ENCODE peak calls at places on chromosomes 13 and 19, in six cellular contexts. One of them, this sample, is unnamed.

GRCh38 chr19:3671680-3672574 is 28.3 kb downstream of the PIP5K1C start:
- DNase-seq in HepG2: no peak
- DNase-seq in OCI-LY7: no peak
- DNase-seq in hepatocyte: no peak
- DNase-seq in PC-3: no peak
- DNase-seq in GM12878: no peak
- DNase-seq in this sample: no peak

GRCh38 chr19:44723952-44724319 is 24.6 kb upstream of the BCL3 start:
- DNase-seq in OCI-LY7: peak
- DNase-seq in GM12878: peak
- DNase-seq in hepatocyte: peak
- DNase-seq in HepG2: peak
- DNase-seq in PC-3: peak
- DNase-seq in this sample: peak

GRCh38 chr19:33871605-33872004 is 74.9 kb downstream of the KCTD15 start:
- DNase-seq in hepatocyte: no peak
- DNase-seq in GM12878: no peak
- DNase-seq in HepG2: no peak
- DNase-seq in PC-3: no peak
- DNase-seq in OCI-LY7: no peak
- DNase-seq in this sample: no peak

GRCh38 chr19:3528539-3529211 is 10.3 kb upstream of the TEKTIP1 start:
- DNase-seq in HepG2: no peak
- DNase-seq in OCI-LY7: no peak
- DNase-seq in PC-3: no peak
- DNase-seq in hepatocyte: no peak
- DNase-seq in GM12878: no peak
- DNase-seq in this sample: no peak

GRCh38 chr19:45097776-45098520 is 5.0 kb downstream of the PPP1R37 start:
- DNase-seq in OCI-LY7: no peak
- DNase-seq in HepG2: peak
- DNase-seq in PC-3: peak
- DNase-seq in hepatocyte: peak
- DNase-seq in GM12878: no peak
- DNase-seq in this sample: peak

GRCh38 chr13:97223711-97224461 is 1.8 kb downstream of the MBNL2 start:
- DNase-seq in HepG2: peak
- DNase-seq in PC-3: peak
- DNase-seq in hepatocyte: peak
- DNase-seq in OCI-LY7: peak
- DNase-seq in GM12878: no peak
- DNase-seq in this sample: peak

GRCh38 chr19:47725759-47726401 is 12.7 kb downstream of the EHD2 start:
- DNase-seq in PC-3: no peak
- DNase-seq in GM12878: no peak
- DNase-seq in OCI-LY7: no peak
- DNase-seq in hepatocyte: no peak
- DNase-seq in HepG2: no peak
- DNase-seq in this sample: peak

GRCh38 chr19:56348289-56348877 is 33.7 kb upstream of the ZSCAN5A start:
- DNase-seq in OCI-LY7: peak
- DNase-seq in hepatocyte: no peak
- DNase-seq in PC-3: peak
- DNase-seq in HepG2: no peak
- DNase-seq in GM12878: no peak
- DNase-seq in this sample: peak

GRCh38 chr13:109779074-109779473 is 7.3 kb downstream of the IRS2 start:
- DNase-seq in HepG2: no peak
- DNase-seq in GM12878: no peak
- DNase-seq in OCI-LY7: peak
- DNase-seq in hepatocyte: no peak
- DNase-seq in PC-3: no peak
- DNase-seq in this sample: no peak

GRCh38 chr13:98977568-98978270 is at the start of gene DOCK9:
- DNase-seq in GM12878: no peak
- DNase-seq in PC-3: peak
- DNase-seq in hepatocyte: peak
- DNase-seq in OCI-LY7: no peak
- DNase-seq in HepG2: no peak
- DNase-seq in this sample: peak

GRCh38 chr13:84902243-84902642 is 897.0 kb downstream of the SLITRK6 start:
- DNase-seq in HepG2: no peak
- DNase-seq in OCI-LY7: peak
- DNase-seq in hepatocyte: no peak
- DNase-seq in GM12878: no peak
- DNase-seq in PC-3: no peak
- DNase-seq in this sample: no peak

GRCh38 chr13:113991191-113991669 is 17.4 kb upstream of the C13orf46 start:
- DNase-seq in GM12878: no peak
- DNase-seq in PC-3: no peak
- DNase-seq in hepatocyte: no peak
- DNase-seq in OCI-LY7: no peak
- DNase-seq in HepG2: no peak
- DNase-seq in this sample: no peak

GRCh38 chr19:45280471-45280961 is 29.4 kb downstream of the MARK4 start:
- DNase-seq in PC-3: no peak
- DNase-seq in GM12878: no peak
- DNase-seq in hepatocyte: peak
- DNase-seq in HepG2: no peak
- DNase-seq in OCI-LY7: no peak
- DNase-seq in this sample: no peak

GRCh38 chr13:77112961-77113360 is 86.0 kb upstream of the FBXL3 start:
- DNase-seq in OCI-LY7: no peak
- DNase-seq in GM12878: no peak
- DNase-seq in hepatocyte: no peak
- DNase-seq in HepG2: no peak
- DNase-seq in PC-3: no peak
- DNase-seq in this sample: no peak

GRCh38 chr19:4347521-4347920 is 4.2 kb downstream of the MPND start:
- DNase-seq in PC-3: no peak
- DNase-seq in OCI-LY7: no peak
- DNase-seq in GM12878: no peak
- DNase-seq in HepG2: no peak
- DNase-seq in hepatocyte: no peak
- DNase-seq in this sample: no peak

GRCh38 chr19:10226376-10227214 is 4.5 kb downstream of the S1PR2 start:
- DNase-seq in PC-3: no peak
- DNase-seq in hepatocyte: peak
- DNase-seq in OCI-LY7: no peak
- DNase-seq in HepG2: no peak
- DNase-seq in GM12878: no peak
- DNase-seq in this sample: no peak

GRCh38 chr19:42282036-42282762 is 13.1 kb downstream of the CIC start:
- DNase-seq in GM12878: no peak
- DNase-seq in HepG2: no peak
- DNase-seq in hepatocyte: peak
- DNase-seq in OCI-LY7: peak
- DNase-seq in PC-3: no peak
- DNase-seq in this sample: no peak

GRCh38 chr13:93147293-93147645 is 79.3 kb upstream of the GPC6 start:
- DNase-seq in OCI-LY7: no peak
- DNase-seq in HepG2: no peak
- DNase-seq in GM12878: no peak
- DNase-seq in PC-3: no peak
- DNase-seq in hepatocyte: no peak
- DNase-seq in this sample: no peak

GRCh38 chr13:112587767-112588489 is at the start of gene TUBGCP3:
- DNase-seq in OCI-LY7: peak
- DNase-seq in HepG2: peak
- DNase-seq in GM12878: no peak
- DNase-seq in PC-3: peak
- DNase-seq in hepatocyte: peak
- DNase-seq in this sample: peak

GRCh38 chr19:41505105-41505504 is 62.1 kb downstream of the ERICH4 start:
- DNase-seq in PC-3: no peak
- DNase-seq in OCI-LY7: no peak
- DNase-seq in hepatocyte: no peak
- DNase-seq in GM12878: no peak
- DNase-seq in HepG2: no peak
- DNase-seq in this sample: no peak

GRCh38 chr13:110811751-110812110 is 98.2 kb downstream of the ING1 start:
- DNase-seq in GM12878: no peak
- DNase-seq in hepatocyte: no peak
- DNase-seq in PC-3: no peak
- DNase-seq in OCI-LY7: no peak
- DNase-seq in HepG2: no peak
- DNase-seq in this sample: no peak
- H2AFZ ChIP-seq in GM12878: no peak
- H2AFZ ChIP-seq in hepatocyte: no peak
- H2AFZ ChIP-seq in PC-3: no peak
- H2AFZ ChIP-seq in OCI-LY7: no peak
- H2AFZ ChIP-seq in HepG2: no peak
- H2AFZ ChIP-seq in this sample: no peak

GRCh38 chr13:19927117-19927734 is 31.3 kb upstream of the ZMYM2 start:
- DNase-seq in OCI-LY7: peak
- DNase-seq in HepG2: peak
- DNase-seq in PC-3: peak
- DNase-seq in hepatocyte: peak
- DNase-seq in GM12878: no peak
- DNase-seq in this sample: peak
- TF ChIP-seq CTCF in OCI-LY7: peak
- TF ChIP-seq CTCF in HepG2: peak
- TF ChIP-seq CTCF in PC-3: peak
- TF ChIP-seq CTCF in hepatocyte: peak
- TF ChIP-seq CTCF in GM12878: peak
- TF ChIP-seq CTCF in this sample: peak

GRCh38 chr19:48780684-48781391 is 25.5 kb downstream of the FGF21 start:
- DNase-seq in PC-3: no peak
- DNase-seq in GM12878: peak
- DNase-seq in OCI-LY7: no peak
- DNase-seq in hepatocyte: peak
- DNase-seq in HepG2: peak
- DNase-seq in this sample: no peak
- H2AFZ ChIP-seq in PC-3: no peak
- H2AFZ ChIP-seq in GM12878: peak
- H2AFZ ChIP-seq in OCI-LY7: no peak
- H2AFZ ChIP-seq in hepatocyte: no peak
- H2AFZ ChIP-seq in HepG2: peak
- H2AFZ ChIP-seq in this sample: no peak

DNA sequence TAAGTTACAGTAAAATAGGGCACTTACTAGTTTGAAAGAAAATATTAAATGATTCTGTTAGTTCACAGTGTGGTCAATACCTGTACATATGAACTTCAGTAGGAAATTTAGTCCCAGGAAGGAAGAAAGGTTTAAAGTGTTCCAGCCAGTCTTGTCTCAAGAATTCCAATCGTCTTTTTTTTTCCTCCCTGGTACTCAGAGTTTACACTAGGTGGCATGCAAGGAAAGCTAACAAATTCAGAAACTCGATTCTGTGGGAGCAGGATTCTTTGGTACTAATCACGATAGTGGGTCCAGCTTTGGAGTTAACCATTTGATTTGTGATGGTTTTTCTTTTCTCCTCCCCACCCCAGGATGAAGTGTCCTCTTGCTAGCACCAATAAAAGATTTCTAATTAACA is 43.6 kb downstream of the POLR1D start:
- DNase-seq in PC-3: peak
- DNase-seq in hepatocyte: no peak
- DNase-seq in OCI-LY7: no peak
- DNase-seq in HepG2: no peak
- DNase-seq in GM12878: no peak
- DNase-seq in this sample: no peak
- TF ChIP-seq CTCF in PC-3: peak
- TF ChIP-seq CTCF in hepatocyte: peak
- TF ChIP-seq CTCF in OCI-LY7: peak
- TF ChIP-seq CTCF in HepG2: no peak
- TF ChIP-seq CTCF in GM12878: no peak
- TF ChIP-seq CTCF in this sample: peak

DNA sequence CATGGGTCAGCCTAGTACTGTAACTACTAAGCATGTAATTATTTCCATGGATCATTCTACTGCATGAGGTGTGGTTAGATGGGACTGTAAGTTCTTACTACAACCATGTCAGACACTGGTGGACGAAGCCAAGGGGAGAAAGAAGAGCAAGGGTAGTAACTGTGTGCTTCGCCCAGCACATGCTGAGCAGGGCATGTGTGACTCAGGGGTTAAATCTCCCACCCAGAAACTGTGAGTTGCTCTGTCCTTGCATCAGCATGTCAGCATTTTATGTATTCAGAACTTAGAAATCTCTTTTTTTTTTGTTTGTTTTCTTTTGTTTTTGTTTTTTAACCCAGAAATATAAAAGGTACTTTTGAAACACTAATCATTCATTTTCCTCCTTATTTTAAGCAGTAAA is 436.6 kb upstream of the KLF12 start:
- DNase-seq in GM12878: no peak
- DNase-seq in OCI-LY7: no peak
- DNase-seq in PC-3: no peak
- DNase-seq in HepG2: no peak
- DNase-seq in hepatocyte: no peak
- DNase-seq in this sample: peak
- H2AFZ ChIP-seq in GM12878: no peak
- H2AFZ ChIP-seq in OCI-LY7: no peak
- H2AFZ ChIP-seq in PC-3: no peak
- H2AFZ ChIP-seq in HepG2: no peak
- H2AFZ ChIP-seq in hepatocyte: no peak
- H2AFZ ChIP-seq in this sample: no peak

GRCh38 chr13:28137556-28137955 is 789 bp upstream of the PAN3 start:
- DNase-seq in HepG2: no peak
- DNase-seq in hepatocyte: no peak
- DNase-seq in OCI-LY7: no peak
- DNase-seq in GM12878: no peak
- DNase-seq in PC-3: peak
- DNase-seq in this sample: no peak

GRCh38 chr13:28138756-28139470 is 568 bp downstream of the PAN3 start:
- DNase-seq in PC-3: peak
- DNase-seq in HepG2: peak
- DNase-seq in GM12878: peak
- DNase-seq in OCI-LY7: peak
- DNase-seq in hepatocyte: peak
- DNase-seq in this sample: peak

GRCh38 chr13:28140433-28141125 is 2.2 kb downstream of the PAN3 start:
- DNase-seq in PC-3: peak
- DNase-seq in GM12878: no peak
- DNase-seq in hepatocyte: peak
- DNase-seq in OCI-LY7: no peak
- DNase-seq in HepG2: no peak
- DNase-seq in this sample: no peak

GRCh38 chr13:28136916-28137315 is 1.4 kb upstream of the PAN3 start:
- DNase-seq in HepG2: no peak
- DNase-seq in GM12878: no peak
- DNase-seq in OCI-LY7: peak
- DNase-seq in PC-3: peak
- DNase-seq in hepatocyte: peak
- DNase-seq in this sample: no peak

DNA sequence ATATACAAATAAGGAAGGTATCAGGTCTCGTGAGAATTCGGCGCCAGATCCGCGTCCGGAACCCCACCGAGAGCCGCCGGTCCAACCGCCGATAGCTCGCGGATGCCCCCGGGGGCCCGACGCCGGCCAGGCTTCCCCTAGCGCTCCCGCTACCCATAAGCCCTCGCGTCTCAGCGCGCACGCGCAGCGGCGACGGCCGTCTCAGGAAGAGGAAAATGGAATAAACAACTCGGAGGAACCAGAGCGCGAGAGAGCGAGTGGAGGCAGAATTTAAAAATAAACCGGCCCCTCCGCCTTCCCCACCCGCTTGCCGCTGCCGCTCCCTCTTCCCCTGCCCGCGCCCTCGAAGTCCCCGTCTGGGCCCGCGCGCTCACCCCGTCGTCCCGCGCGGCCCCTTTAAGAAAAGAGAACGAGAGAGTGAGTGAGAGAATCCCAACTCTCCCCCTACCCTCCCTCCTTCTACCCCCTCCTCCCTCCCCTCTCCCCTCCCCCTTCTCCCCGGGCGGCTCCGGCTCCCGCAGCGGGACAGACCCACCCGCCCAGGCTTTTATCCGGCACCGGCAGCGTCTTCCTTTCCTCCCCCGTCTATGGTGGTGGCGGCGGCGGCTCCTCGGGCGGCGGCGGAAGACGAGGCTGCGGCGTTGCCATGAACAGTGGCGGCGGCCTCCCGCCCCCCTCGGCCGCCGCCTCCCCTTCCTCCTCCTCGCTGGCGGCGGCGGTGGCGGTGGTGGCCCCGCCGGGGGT is at the start of gene PAN3:
- DNase-seq in hepatocyte: peak
- DNase-seq in GM12878: peak
- DNase-seq in PC-3: peak
- DNase-seq in HepG2: peak
- DNase-seq in OCI-LY7: peak
- DNase-seq in this sample: peak
- TF ChIP-seq CTCF in hepatocyte: peak
- TF ChIP-seq CTCF in GM12878: peak
- TF ChIP-seq CTCF in PC-3: no peak
- TF ChIP-seq CTCF in HepG2: peak
- TF ChIP-seq CTCF in OCI-LY7: peak
- TF ChIP-seq CTCF in this sample: no peak